ENCODE peak calls at places on chromosomes 6 and 20, in eight cellular contexts. A is HFFc6, F is activated T-helper 1 cell treated with Interleukin-2 at 50 U/mL for 16 hours, J is prostate gland, Y is OCI-LY7, D is iris pigment epithelial cell, H is BJ, Z is T-cell. T is an unnamed sample.

GRCh38 chr6:108689279-108690161 is 128.8 kb downstream of the FOXO3 start:
- DNase-seq in A (peak; percentile 78), D (peak; percentile 94), Y (no peak), Z (no peak), J (peak; percentile 85), F (no peak), H (no peak), T (peak; percentile 97)

GRCh38 chr6:164227952-164228522 is 813.5 kb downstream of the QKI start:
- DNase-seq in Z (no peak), A (no peak), H (no peak), D (no peak), J (no peak), Y (no peak), F (no peak), T (no peak)

GRCh38 chr20:16864958-16865357 is 116.8 kb downstream of the OTOR start:
- DNase-seq in J (no peak), H (no peak), F (no peak), Z (no peak), A (no peak), D (no peak), Y (no peak), T (no peak)

GRCh38 chr6:87830834-87831374 is 128.9 kb upstream of the AKIRIN2 start:
- DNase-seq in H (no peak), Z (no peak), A (no peak), Y (peak; percentile 74), D (no peak), F (no peak), J (no peak), T (no peak)

GRCh38 chr6:130364224-130364780 is 1.5 kb upstream of the TMEM200A start:
- DNase-seq in H (no peak), F (no peak), J (no peak), Y (no peak), Z (no peak), A (no peak), D (no peak), T (no peak)

GRCh38 chr6:6696867-6697531 is 108.5 kb downstream of the LY86 start:
- DNase-seq in Z (no peak), H (no peak), J (no peak), D (peak; percentile 74), F (no peak), Y (peak; percentile 57), A (peak; percentile 18), T (peak; percentile 78)

GRCh38 chr6:133951881-133952814 is 876 bp upstream of the TBPL1 start:
- DNase-seq in D (peak; percentile 80), J (peak; percentile 59), Z (peak; percentile 11), A (peak; percentile 80), F (peak; percentile 20), Y (peak; percentile 89), H (peak; percentile 23), T (peak; percentile 76)

GRCh38 chr20:61166324-61166723 is 85.7 kb upstream of the CDH4 start:
- DNase-seq in Z (no peak), F (no peak), J (no peak), A (peak; percentile 70), D (peak; percentile 39), Y (no peak), H (no peak), T (peak; percentile 28)

GRCh38 chr20:44422083-44422482 is 53.6 kb upstream of the TTPAL start:
- DNase-seq in A (peak; percentile 48), Y (no peak), J (no peak), F (no peak), H (no peak), D (peak; percentile 56), Z (no peak), T (peak; percentile 81)

GRCh38 chr6:24547243-24547642 is 52.5 kb downstream of the ALDH5A1 start:
- DNase-seq in H (no peak), Z (peak; percentile 17), F (peak; percentile 9), A (no peak), D (no peak), Y (peak; percentile 65), J (no peak), T (no peak)

GRCh38 chr6:159415540-159415939 is 246.3 kb downstream of the FNDC1 start:
- DNase-seq in F (no peak), Y (peak; percentile 2), D (no peak), J (no peak), H (no peak), Z (no peak), A (no peak), T (no peak)

GRCh38 chr20:50216543-50217206 is 26.0 kb downstream of the CEBPB start:
- DNase-seq in F (no peak), A (no peak), J (no peak), Z (no peak), Y (no peak), H (no peak), D (no peak), T (no peak)

GRCh38 chr6:108127826-108128225 is 38.0 kb upstream of the NR2E1 start:
- DNase-seq in D (no peak), J (peak; percentile 39), A (peak; percentile 53), H (peak; percentile 17), Y (no peak), Z (no peak), F (no peak), T (peak; percentile 40)

GRCh38 chr20:34365765-34366213 is 2.7 kb downstream of the ITCH start:
- DNase-seq in Y (peak; percentile 83), H (no peak), Z (no peak), D (no peak), J (no peak), A (no peak), F (no peak), T (no peak)

GRCh38 chr6:47073125-47074110 is 31.3 kb upstream of the ADGRF1 start:
- DNase-seq in D (no peak), H (no peak), A (no peak), J (no peak), Z (no peak), F (no peak), Y (peak; percentile 29), T (no peak)

GRCh38 chr6:157269261-157269794 is 54.0 kb downstream of the TMEM242 start:
- DNase-seq in Z (no peak), H (no peak), F (no peak), Y (no peak), J (peak; percentile 18), A (no peak), D (peak; percentile 61), T (peak; percentile 83)

GRCh38 chr6:63802606-63803206 is 167.1 kb downstream of the PHF3 start:
- DNase-seq in D (peak; percentile 39), H (no peak), J (no peak), Z (no peak), F (no peak), Y (peak; percentile 26), A (peak; percentile 35), T (peak; percentile 63)

GRCh38 chr6:29653452-29654038 is 3.3 kb upstream of the MOG start:
- DNase-seq in A (peak; percentile 57), Z (peak; percentile 31), D (peak; percentile 82), Y (peak; percentile 82), J (peak; percentile 50), H (no peak), F (no peak), T (peak; percentile 76)

GRCh38 chr20:37503256-37503927 is 17.7 kb upstream of the NNAT start:
- DNase-seq in H (no peak), A (no peak), D (no peak), J (no peak), Z (no peak), F (no peak), Y (no peak), T (no peak)

GRCh38 chr20:25439328-25439727 is 31.9 kb downstream of the GINS1 start:
- DNase-seq in A (no peak), J (no peak), Z (no peak), F (no peak), Y (peak; percentile 69), D (no peak), H (no peak), T (no peak)